ENCODE peak calls at places on chromosomes 11 and 22, in five cellular contexts. T is HepG2, F is K562, G is H1, A is GM12878. C is an unnamed sample. For H3K4me1, the result is how much of the 10 kb centered on the place peaks cover.

GRCh38 chr11:1844221-1845094 is 5.7 kb downstream of the TNNI2 start:
- DNase-seq in F (peak), A (no peak), T (no peak), G (no peak), C (peak)

GRCh38 chr11:30967579-30967978 is 381.4 kb upstream of the MPPED2 start:
- DNase-seq in G (no peak), A (no peak), F (no peak), T (no peak), C (no peak)

GRCh38 chr22:17875156-17875555 is 100.9 kb upstream of the BID start:
- DNase-seq in A (no peak), F (no peak), T (no peak), G (no peak), C (no peak)

GRCh38 chr22:39450258-39450955 is 6.4 kb upstream of the MGAT3 start:
- DNase-seq in G (no peak), A (no peak), F (no peak), T (no peak), C (no peak)

GRCh38 chr11:92314499-92314898 is 89.9 kb downstream of the FAT3 start:
- DNase-seq in T (no peak), F (no peak), G (no peak), A (no peak), C (no peak)

GRCh38 chr11:36840378-36840777 is 242.3 kb upstream of the RAG2 start:
- DNase-seq in T (no peak), F (no peak), A (no peak), G (no peak), C (no peak)

GRCh38 chr11:85854212-85854556 is 999 bp upstream of the CCDC83 start:
- DNase-seq in F (no peak), T (no peak), A (no peak), G (no peak), C (no peak)

GRCh38 chr22:35582861-35583670 is 34.1 kb downstream of the MB start:
- DNase-seq in F (peak), G (peak), A (peak), T (peak), C (peak)

GRCh38 chr11:8371516-8371884 is 107.8 kb upstream of the LMO1 start:
- DNase-seq in F (no peak), G (no peak), A (no peak), T (no peak), C (no peak)

GRCh38 chr22:38176170-38176741 is 5.4 kb downstream of the PLA2G6 start:
- DNase-seq in F (no peak), G (no peak), A (peak), T (no peak), C (no peak)

GRCh38 chr11:72799441-72799840 is 5.6 kb upstream of the STARD10 start:
- DNase-seq in F (no peak), A (no peak), G (no peak), T (no peak), C (no peak)

GRCh38 chr11:12410006-12410728 is 32.8 kb downstream of the PARVA start:
- DNase-seq in T (no peak), G (peak), A (no peak), F (no peak), C (peak)

GRCh38 chr11:63941901-63942300 is 3.1 kb downstream of the NAA40 start:
- DNase-seq in G (no peak), F (no peak), A (no peak), T (no peak), C (no peak)

GRCh38 chr11:126992065-126992803 is 8.3 kb downstream of the KIRREL3 start:
- DNase-seq in F (no peak), A (no peak), G (no peak), T (no peak), C (no peak)

GRCh38 chr11:14380947-14381555 is 22.1 kb upstream of the RRAS2 start:
- DNase-seq in T (peak), G (peak), F (no peak), A (no peak), C (peak)

GRCh38 chr22:29623553-29624169 is 20.2 kb downstream of the NF2 start:
- DNase-seq in A (no peak), F (no peak), G (no peak), T (no peak), C (no peak)

GRCh38 chr11:25612806-25613205 is 719.1 kb upstream of the ANO3 start:
- DNase-seq in T (no peak), F (no peak), A (no peak), G (no peak), C (no peak)

GRCh38 chr11:113419426-113420003 is 31.9 kb downstream of the ANKK1 start:
- DNase-seq in G (no peak), T (no peak), A (no peak), F (no peak), C (no peak)

GRCh38 chr11:98300777-98301176 is 720.0 kb upstream of the CNTN5 start:
- DNase-seq in G (no peak), T (no peak), A (no peak), F (no peak), C (no peak)

GRCh38 chr11:12625438-12626071 is 48.7 kb upstream of the TEAD1 start:
- DNase-seq in A (no peak), G (no peak), T (no peak), F (no peak), C (no peak)

GRCh38 chr11:134639586-134640330 is 227.7 kb upstream of the B3GAT1 start:
- DNase-seq in G (no peak), F (no peak), T (no peak), A (no peak), C (no peak)

GRCh38 chr11:62508336-62509058 is 38.1 kb downstream of the AHNAK start:
- DNase-seq in F (peak), G (peak), A (no peak), T (peak), C (peak)

GRCh38 chr11:44793350-44794090 is 66.8 kb downstream of the TSPAN18 start:
- DNase-seq in G (no peak), T (no peak), A (no peak), F (peak), C (peak)
- H3K4me1 ChIP-seq in G (under half), T (under half), A (under half), F (under half), C (under half)

GRCh38 chr11:104798794-104799193 is 99.5 kb downstream of the CASP12 start:
- DNase-seq in F (no peak), G (no peak), A (no peak), T (no peak), C (no peak)

GRCh38 chr11:104803770-104804169 is 94.5 kb downstream of the CASP12 start:
- DNase-seq in F (no peak), G (no peak), T (no peak), A (no peak), C (no peak)

GRCh38 chr11:104795511-104796213 is 102.6 kb downstream of the CASP12 start:
- DNase-seq in A (no peak), F (no peak), T (no peak), G (no peak), C (no peak)

GRCh38 chr11:104799251-104799650 is 99.0 kb downstream of the CASP12 start:
- DNase-seq in A (peak), T (no peak), F (no peak), G (no peak), C (no peak)
- H2AFZ ChIP-seq in A (no peak), T (no peak), F (no peak), G (no peak), C (no peak)

GRCh38 chr22:46290843-46291785 is 5.6 kb upstream of the GTSE1 start:
- DNase-seq in A (no peak), T (no peak), F (no peak), G (no peak), C (no peak)

GRCh38 chr22:46294784-46295183 is 1.9 kb upstream of the GTSE1 start:
- DNase-seq in A (no peak), T (no peak), G (no peak), F (no peak), C (no peak)

GRCh38 chr22:46293591-46294260 is 2.9 kb upstream of the GTSE1 start:
- DNase-seq in T (no peak), G (no peak), A (no peak), F (no peak), C (no peak)

GRCh38 chr22:46292173-46292572 is 4.5 kb upstream of the GTSE1 start:
- DNase-seq in G (no peak), T (no peak), A (no peak), F (no peak), C (no peak)

GRCh38 chr22:46292727-46293126 is 3.9 kb upstream of the GTSE1 start:
- DNase-seq in G (no peak), F (no peak), A (no peak), T (no peak), C (no peak)
- TF ChIP-seq CHD2 in G (no peak), F (no peak), A (no peak), T (no peak), C (no peak)

GRCh38 chr22:20943104-20943933 is 23.7 kb upstream of the AIFM3 start:
- DNase-seq in T (no peak), A (no peak), F (no peak), G (no peak), C (no peak)
- H3K4me1 ChIP-seq in T (half or more), A (under half), F (under half), G (under half), C (under half)

DNA sequence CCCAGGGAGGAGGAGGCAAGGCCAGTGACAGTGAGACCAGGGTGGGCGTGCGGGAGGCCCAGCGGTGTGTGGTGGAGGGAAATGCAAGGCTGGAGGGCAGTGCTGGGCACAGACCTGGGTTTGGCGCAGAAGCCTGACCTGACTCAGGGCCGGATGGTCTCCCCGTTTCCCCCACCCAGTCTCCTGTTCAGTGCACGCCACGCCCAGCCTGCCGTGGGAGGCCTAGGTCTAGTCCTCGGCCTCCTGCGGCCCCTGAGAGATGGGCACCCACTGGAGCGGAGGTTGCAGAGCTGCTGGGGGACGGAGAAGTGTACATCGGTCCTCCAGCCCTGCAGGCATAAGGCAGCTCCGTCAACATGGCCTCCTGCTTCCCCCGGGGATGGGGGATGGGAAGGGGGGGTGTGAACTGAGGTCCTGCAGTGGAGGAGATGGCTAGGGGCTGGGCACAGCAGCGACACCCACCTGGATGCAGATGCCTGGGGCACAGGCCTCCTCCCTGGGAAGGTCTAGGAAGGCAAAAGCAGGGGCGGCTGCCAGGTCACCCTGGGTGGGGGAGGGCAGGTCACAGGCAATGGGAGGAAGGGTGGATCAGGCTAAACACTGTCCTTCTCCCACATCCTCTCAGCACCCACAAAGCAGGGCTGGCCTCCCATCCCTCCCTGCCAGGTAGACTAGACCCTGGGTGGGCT is 15.9 kb downstream of the IL17REL start:
- DNase-seq in F (no peak), G (no peak), A (no peak), T (no peak), C (no peak)
- H2AFZ ChIP-seq in F (no peak), G (no peak), A (no peak), T (no peak), C (no peak)

DNA sequence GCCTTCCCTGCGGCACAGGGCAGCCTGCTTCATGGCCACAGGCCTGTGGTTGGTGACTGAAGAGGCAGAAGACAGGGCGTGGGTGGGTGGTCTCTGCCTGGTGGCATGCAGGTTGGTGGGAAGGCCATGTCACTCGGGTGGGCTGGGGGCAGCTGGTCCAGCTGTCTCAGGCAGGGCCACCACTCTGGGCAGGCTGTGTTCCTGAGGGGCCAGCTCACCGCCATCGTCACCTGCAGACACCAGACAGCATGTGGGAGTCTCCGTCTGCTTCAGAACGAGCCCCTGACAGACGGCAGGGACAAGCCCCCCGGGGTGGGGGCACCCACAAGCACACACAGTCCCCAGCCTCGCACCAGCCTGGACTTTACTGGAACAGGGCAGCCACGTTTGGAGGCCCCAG is 750.1 kb downstream of the BRD1 start:
- DNase-seq in A (no peak), G (no peak), F (no peak), T (no peak), C (no peak)
- TF ChIP-seq CHD2 in A (no peak), G (no peak), F (no peak), T (no peak), C (no peak)

DNA sequence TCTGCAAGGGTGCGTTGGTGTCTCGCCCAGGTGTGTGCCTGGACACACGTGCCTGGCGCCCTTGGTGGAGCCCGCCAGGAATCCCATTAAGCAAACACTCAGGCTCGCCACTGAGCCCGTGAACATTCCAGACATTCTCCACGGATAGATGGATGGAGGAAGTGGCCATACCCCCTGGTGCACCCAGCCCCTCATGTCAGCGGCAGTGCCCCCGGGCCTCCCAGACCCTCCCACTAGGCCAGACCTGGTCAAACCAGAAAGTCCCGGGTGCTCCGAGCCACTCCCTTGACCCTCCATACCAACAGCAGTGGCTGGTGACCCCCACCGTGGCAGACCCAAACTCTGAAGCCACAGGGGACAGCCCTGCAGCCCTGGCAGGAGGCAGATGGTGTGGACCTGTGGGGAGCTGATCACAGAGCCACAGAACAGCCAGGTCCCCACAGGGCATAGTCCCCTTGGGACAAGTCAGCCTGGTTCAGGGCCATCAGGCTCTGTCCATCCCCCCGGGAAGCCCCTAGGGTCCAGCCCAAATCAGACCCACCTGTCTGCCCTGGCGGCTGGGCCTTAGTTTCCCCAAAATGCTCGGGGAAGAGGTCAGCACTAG is 1.9 kb downstream of the EPS8L2 start:
- DNase-seq in T (peak), G (no peak), F (no peak), A (no peak), C (peak)
- H3K4me1 ChIP-seq in T (half or more), G (under half), F (under half), A (under half), C (under half)